ENCODE peak calls at places on chromosomes 4 and X, in six cellular contexts. Z, Y, H, G, B and W are unnamed samples.

GRCh38 chrX:134459683-134460004 is 321 bp upstream of the HPRT1 start:
- DNase-seq in Y (no peak), B (no peak), Z (no peak), G (no peak), H (no peak), W (no peak)

GRCh38 chr4:114163051-114163450 is 183.6 kb upstream of the ARSJ start:
- DNase-seq in G (no peak), Z (no peak), B (no peak), Y (no peak), H (no peak), W (peak)

GRCh38 chrX:13658602-13659001 is 5.7 kb downstream of the TCEANC start:
- DNase-seq in B (no peak), Y (peak), G (no peak), H (no peak), Z (peak), W (peak)

GRCh38 chrX:68175569-68175968 is 257.7 kb downstream of the OPHN1 start:
- DNase-seq in Y (no peak), Z (no peak), B (no peak), H (no peak), G (no peak), W (peak)

GRCh38 chrX:118977424-118977823 is 3.0 kb downstream of the LONRF3 start:
- DNase-seq in G (no peak), Z (no peak), B (no peak), H (no peak), Y (no peak), W (no peak)

GRCh38 chr4:24352112-24352511 is 232.2 kb downstream of the DHX15 start:
- DNase-seq in G (no peak), Y (no peak), Z (no peak), B (no peak), H (no peak), W (no peak)

GRCh38 chrX:56550667-56551066 is 12.8 kb upstream of the UBQLN2 start:
- DNase-seq in G (no peak), Z (no peak), B (no peak), H (no peak), Y (no peak), W (no peak)

GRCh38 chr4:2077537-2078460 is 18.7 kb downstream of the NAT8L start:
- DNase-seq in B (no peak), H (peak), Y (no peak), Z (no peak), G (no peak), W (no peak)

GRCh38 chr4:141220271-141220654 is 432 bp upstream of the ZNF330 start:
- DNase-seq in H (no peak), Y (no peak), G (no peak), Z (no peak), B (no peak), W (no peak)

GRCh38 chr4:90120815-90121214 is 6.4 kb upstream of the CCSER1 start:
- DNase-seq in H (no peak), G (no peak), Z (no peak), Y (no peak), B (no peak), W (no peak)

GRCh38 chrX:13029831-13030771 is 14.3 kb downstream of the FAM9C start:
- DNase-seq in B (no peak), G (no peak), Z (peak), H (no peak), Y (no peak), W (no peak)

GRCh38 chr4:82043081-82043808 is 330.5 kb downstream of the HNRNPD start:
- DNase-seq in B (no peak), Z (no peak), Y (no peak), H (no peak), G (no peak), W (no peak)